ENCODE peak calls at places on chromosomes 6 and 20, in ten cellular contexts. One of them, this sample, is unnamed. For H3K27me3, the result is how much of the 10 kb centered on the place peaks cover.

GRCh38 chr6:170292778-170293164 is 1.9 kb upstream of the DLL1 start:
- DNase-seq in lung: no peak
- DNase-seq in CD4-positive, alpha-beta memory T cell: no peak
- DNase-seq in AG04450: no peak
- DNase-seq in tibial nerve: no peak
- DNase-seq in CD8-positive, alpha-beta T cell: no peak
- DNase-seq in CD4-positive, CD25-positive, alpha-beta regulatory T cell: peak
- DNase-seq in PC-9: no peak
- DNase-seq in GM23338: no peak
- DNase-seq in mammary epithelial cell: no peak
- DNase-seq in this sample: no peak

GRCh38 chr6:113381957-113382356 is 475.2 kb upstream of the MARCKS start:
- DNase-seq in lung: no peak
- DNase-seq in CD4-positive, alpha-beta memory T cell: no peak
- DNase-seq in AG04450: no peak
- DNase-seq in tibial nerve: no peak
- DNase-seq in CD8-positive, alpha-beta T cell: no peak
- DNase-seq in CD4-positive, CD25-positive, alpha-beta regulatory T cell: no peak
- DNase-seq in PC-9: no peak
- DNase-seq in GM23338: peak
- DNase-seq in mammary epithelial cell: no peak
- DNase-seq in this sample: no peak

GRCh38 chr20:845226-845868 is 11.8 kb downstream of the FAM110A start:
- DNase-seq in lung: no peak
- DNase-seq in CD4-positive, alpha-beta memory T cell: no peak
- DNase-seq in AG04450: no peak
- DNase-seq in tibial nerve: no peak
- DNase-seq in CD8-positive, alpha-beta T cell: peak
- DNase-seq in CD4-positive, CD25-positive, alpha-beta regulatory T cell: no peak
- DNase-seq in PC-9: no peak
- DNase-seq in GM23338: peak
- DNase-seq in mammary epithelial cell: no peak
- DNase-seq in this sample: peak

GRCh38 chr6:36984581-36985383 is 1.2 kb downstream of the MTCH1 start:
- DNase-seq in lung: peak
- DNase-seq in CD4-positive, alpha-beta memory T cell: peak
- DNase-seq in AG04450: peak
- DNase-seq in tibial nerve: no peak
- DNase-seq in CD8-positive, alpha-beta T cell: no peak
- DNase-seq in CD4-positive, CD25-positive, alpha-beta regulatory T cell: peak
- DNase-seq in PC-9: peak
- DNase-seq in GM23338: peak
- DNase-seq in mammary epithelial cell: peak
- DNase-seq in this sample: peak

GRCh38 chr20:13263451-13263850 is 42.4 kb downstream of the ISM1 start:
- DNase-seq in lung: no peak
- DNase-seq in CD4-positive, alpha-beta memory T cell: no peak
- DNase-seq in AG04450: no peak
- DNase-seq in tibial nerve: no peak
- DNase-seq in CD8-positive, alpha-beta T cell: no peak
- DNase-seq in CD4-positive, CD25-positive, alpha-beta regulatory T cell: no peak
- DNase-seq in PC-9: no peak
- DNase-seq in GM23338: no peak
- DNase-seq in mammary epithelial cell: no peak
- DNase-seq in this sample: no peak

GRCh38 chr20:23126281-23127061 is 40.3 kb upstream of the CD93 start:
- DNase-seq in lung: no peak
- DNase-seq in CD4-positive, alpha-beta memory T cell: no peak
- DNase-seq in AG04450: no peak
- DNase-seq in tibial nerve: no peak
- DNase-seq in CD8-positive, alpha-beta T cell: no peak
- DNase-seq in CD4-positive, CD25-positive, alpha-beta regulatory T cell: no peak
- DNase-seq in PC-9: no peak
- DNase-seq in GM23338: no peak
- DNase-seq in mammary epithelial cell: no peak
- DNase-seq in this sample: no peak

GRCh38 chr20:6162239-6162638 is 39.4 kb upstream of the FERMT1 start:
- DNase-seq in lung: no peak
- DNase-seq in CD4-positive, alpha-beta memory T cell: no peak
- DNase-seq in AG04450: no peak
- DNase-seq in tibial nerve: peak
- DNase-seq in CD8-positive, alpha-beta T cell: no peak
- DNase-seq in CD4-positive, CD25-positive, alpha-beta regulatory T cell: no peak
- DNase-seq in PC-9: no peak
- DNase-seq in GM23338: no peak
- DNase-seq in mammary epithelial cell: no peak
- DNase-seq in this sample: no peak

GRCh38 chr6:36727491-36728021 is 29.9 kb downstream of the RAB44 start:
- DNase-seq in lung: no peak
- DNase-seq in CD4-positive, alpha-beta memory T cell: no peak
- DNase-seq in AG04450: no peak
- DNase-seq in tibial nerve: no peak
- DNase-seq in CD8-positive, alpha-beta T cell: no peak
- DNase-seq in CD4-positive, CD25-positive, alpha-beta regulatory T cell: peak
- DNase-seq in PC-9: no peak
- DNase-seq in GM23338: no peak
- DNase-seq in mammary epithelial cell: peak
- DNase-seq in this sample: no peak

GRCh38 chr6:2977799-2978558 is 6.6 kb upstream of the SERPINB6 start:
- DNase-seq in lung: no peak
- DNase-seq in CD4-positive, alpha-beta memory T cell: no peak
- DNase-seq in AG04450: no peak
- DNase-seq in tibial nerve: no peak
- DNase-seq in CD8-positive, alpha-beta T cell: no peak
- DNase-seq in CD4-positive, CD25-positive, alpha-beta regulatory T cell: no peak
- DNase-seq in PC-9: no peak
- DNase-seq in GM23338: no peak
- DNase-seq in mammary epithelial cell: no peak
- DNase-seq in this sample: no peak

GRCh38 chr6:2977290-2977689 is 5.9 kb upstream of the SERPINB6 start:
- DNase-seq in lung: no peak
- DNase-seq in CD4-positive, alpha-beta memory T cell: no peak
- DNase-seq in AG04450: no peak
- DNase-seq in tibial nerve: no peak
- DNase-seq in CD8-positive, alpha-beta T cell: no peak
- DNase-seq in CD4-positive, CD25-positive, alpha-beta regulatory T cell: no peak
- DNase-seq in PC-9: no peak
- DNase-seq in GM23338: no peak
- DNase-seq in mammary epithelial cell: no peak
- DNase-seq in this sample: no peak

GRCh38 chr6:2976060-2976459 is 4.7 kb upstream of the SERPINB6 start:
- DNase-seq in lung: no peak
- DNase-seq in CD4-positive, alpha-beta memory T cell: no peak
- DNase-seq in AG04450: no peak
- DNase-seq in tibial nerve: no peak
- DNase-seq in CD8-positive, alpha-beta T cell: no peak
- DNase-seq in CD4-positive, CD25-positive, alpha-beta regulatory T cell: no peak
- DNase-seq in PC-9: no peak
- DNase-seq in GM23338: no peak
- DNase-seq in mammary epithelial cell: no peak
- DNase-seq in this sample: no peak

GRCh38 chr6:2978923-2979322 is 7.6 kb upstream of the SERPINB6 start:
- DNase-seq in lung: no peak
- DNase-seq in CD4-positive, alpha-beta memory T cell: no peak
- DNase-seq in AG04450: no peak
- DNase-seq in tibial nerve: no peak
- DNase-seq in CD8-positive, alpha-beta T cell: no peak
- DNase-seq in CD4-positive, CD25-positive, alpha-beta regulatory T cell: no peak
- DNase-seq in PC-9: no peak
- DNase-seq in GM23338: no peak
- DNase-seq in mammary epithelial cell: no peak
- DNase-seq in this sample: no peak

DNA sequence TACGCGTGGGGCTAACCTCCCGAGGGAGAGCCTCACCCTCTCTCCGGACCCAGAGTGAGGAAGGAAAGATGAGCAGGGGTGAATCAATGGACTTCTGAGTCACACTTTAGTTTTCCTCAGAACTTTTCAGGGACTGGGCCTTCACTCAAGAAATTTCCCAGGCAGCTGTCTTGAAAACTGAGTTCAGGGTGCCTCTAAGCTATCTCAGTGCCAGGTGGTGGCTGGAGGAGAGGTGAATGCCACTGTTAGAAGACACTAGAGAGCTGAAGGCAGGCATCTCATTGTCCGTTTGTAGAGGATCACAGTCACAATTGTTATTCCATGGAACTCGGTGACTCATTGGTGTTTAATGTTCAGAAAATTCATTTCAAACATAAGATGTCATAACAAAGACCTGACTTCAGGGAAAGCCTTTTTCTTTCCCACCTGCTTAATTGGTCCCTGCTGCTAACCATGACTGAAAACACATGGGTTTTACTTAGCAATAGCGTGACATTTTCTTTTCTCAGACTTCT is 5.3 kb upstream of the SERPINB6 start:
- DNase-seq in lung: no peak
- DNase-seq in CD4-positive, alpha-beta memory T cell: no peak
- DNase-seq in AG04450: no peak
- DNase-seq in tibial nerve: no peak
- DNase-seq in CD8-positive, alpha-beta T cell: no peak
- DNase-seq in CD4-positive, CD25-positive, alpha-beta regulatory T cell: no peak
- DNase-seq in PC-9: no peak
- DNase-seq in GM23338: no peak
- DNase-seq in mammary epithelial cell: peak
- DNase-seq in this sample: no peak
- H3K27ac ChIP-seq in lung: no peak
- H3K27ac ChIP-seq in CD4-positive, alpha-beta memory T cell: no peak
- H3K27ac ChIP-seq in AG04450: peak
- H3K27ac ChIP-seq in tibial nerve: no peak
- H3K27ac ChIP-seq in CD8-positive, alpha-beta T cell: no peak
- H3K27ac ChIP-seq in CD4-positive, CD25-positive, alpha-beta regulatory T cell: no peak
- H3K27ac ChIP-seq in PC-9: peak
- H3K27ac ChIP-seq in GM23338: no peak
- H3K27ac ChIP-seq in mammary epithelial cell: peak
- H3K27ac ChIP-seq in this sample: no peak

DNA sequence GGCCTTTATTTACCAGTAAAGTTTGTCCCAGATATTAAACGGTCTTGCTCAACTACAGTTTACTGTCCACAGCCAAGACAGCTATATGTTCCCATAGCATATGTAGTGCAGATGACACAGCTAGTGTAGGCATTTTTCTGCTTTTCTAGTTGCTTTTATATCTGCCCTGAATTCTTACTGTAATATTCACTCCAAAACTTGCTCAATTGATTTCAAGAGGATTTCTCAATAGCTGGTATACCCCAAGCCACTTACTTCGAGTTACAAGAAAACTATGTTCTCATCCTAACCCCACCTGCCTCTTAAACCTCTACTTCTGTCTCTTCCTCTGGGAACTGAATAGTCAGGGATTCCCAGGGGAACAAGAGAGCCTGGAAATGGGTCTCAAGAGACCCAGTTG is 18.9 kb upstream of the ROS1 start:
- DNase-seq in lung: no peak
- DNase-seq in CD4-positive, alpha-beta memory T cell: no peak
- DNase-seq in AG04450: no peak
- DNase-seq in tibial nerve: no peak
- DNase-seq in CD8-positive, alpha-beta T cell: no peak
- DNase-seq in CD4-positive, CD25-positive, alpha-beta regulatory T cell: no peak
- DNase-seq in PC-9: no peak
- DNase-seq in GM23338: no peak
- DNase-seq in mammary epithelial cell: peak
- DNase-seq in this sample: no peak
- H3K27me3 ChIP-seq in lung: under half
- H3K27me3 ChIP-seq in CD4-positive, alpha-beta memory T cell: under half
- H3K27me3 ChIP-seq in AG04450: under half
- H3K27me3 ChIP-seq in tibial nerve: under half
- H3K27me3 ChIP-seq in CD8-positive, alpha-beta T cell: under half
- H3K27me3 ChIP-seq in CD4-positive, CD25-positive, alpha-beta regulatory T cell: under half
- H3K27me3 ChIP-seq in PC-9: under half
- H3K27me3 ChIP-seq in GM23338: under half
- H3K27me3 ChIP-seq in mammary epithelial cell: under half
- H3K27me3 ChIP-seq in this sample: under half

DNA sequence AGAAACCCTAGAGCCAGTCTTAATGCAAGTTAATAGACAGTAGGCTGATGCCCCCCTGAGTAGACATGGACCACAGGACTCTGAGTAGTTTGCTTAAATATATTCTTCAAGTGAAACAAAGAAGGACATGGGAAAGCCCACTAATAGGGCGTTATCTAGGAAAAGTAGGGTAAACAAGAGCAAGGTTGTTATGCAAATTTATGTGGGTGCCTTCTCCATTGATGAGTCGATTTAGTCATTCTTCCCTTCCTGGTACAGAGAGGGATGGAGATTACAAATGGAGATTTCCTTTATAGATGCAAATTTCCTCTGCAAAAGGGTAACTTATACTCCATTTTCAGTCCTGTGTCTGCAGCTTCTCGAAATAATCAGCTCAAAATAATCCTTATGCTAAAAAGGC is 262.0 kb downstream of the CD83 start:
- DNase-seq in lung: no peak
- DNase-seq in CD4-positive, alpha-beta memory T cell: no peak
- DNase-seq in AG04450: no peak
- DNase-seq in tibial nerve: no peak
- DNase-seq in CD8-positive, alpha-beta T cell: no peak
- DNase-seq in CD4-positive, CD25-positive, alpha-beta regulatory T cell: no peak
- DNase-seq in PC-9: no peak
- DNase-seq in GM23338: peak
- DNase-seq in mammary epithelial cell: no peak
- DNase-seq in this sample: no peak
- H3K4me3 ChIP-seq in lung: no peak
- H3K4me3 ChIP-seq in CD4-positive, alpha-beta memory T cell: no peak
- H3K4me3 ChIP-seq in AG04450: no peak
- H3K4me3 ChIP-seq in tibial nerve: no peak
- H3K4me3 ChIP-seq in CD8-positive, alpha-beta T cell: no peak
- H3K4me3 ChIP-seq in CD4-positive, CD25-positive, alpha-beta regulatory T cell: no peak
- H3K4me3 ChIP-seq in PC-9: no peak
- H3K4me3 ChIP-seq in GM23338: peak
- H3K4me3 ChIP-seq in mammary epithelial cell: no peak
- H3K4me3 ChIP-seq in this sample: no peak

GRCh38 chr6:149235130-149235561 is 82.4 kb upstream of the TAB2 start:
- DNase-seq in lung: peak
- DNase-seq in CD4-positive, alpha-beta memory T cell: no peak
- DNase-seq in AG04450: no peak
- DNase-seq in tibial nerve: no peak
- DNase-seq in CD8-positive, alpha-beta T cell: no peak
- DNase-seq in CD4-positive, CD25-positive, alpha-beta regulatory T cell: no peak
- DNase-seq in PC-9: peak
- DNase-seq in GM23338: no peak
- DNase-seq in mammary epithelial cell: peak
- DNase-seq in this sample: no peak

GRCh38 chr6:149236584-149236983 is 80.9 kb upstream of the TAB2 start:
- DNase-seq in lung: no peak
- DNase-seq in CD4-positive, alpha-beta memory T cell: no peak
- DNase-seq in AG04450: no peak
- DNase-seq in tibial nerve: no peak
- DNase-seq in CD8-positive, alpha-beta T cell: no peak
- DNase-seq in CD4-positive, CD25-positive, alpha-beta regulatory T cell: no peak
- DNase-seq in PC-9: no peak
- DNase-seq in GM23338: no peak
- DNase-seq in mammary epithelial cell: no peak
- DNase-seq in this sample: no peak

GRCh38 chr6:149233056-149233715 is 84.3 kb upstream of the TAB2 start:
- DNase-seq in lung: no peak
- DNase-seq in CD4-positive, alpha-beta memory T cell: peak
- DNase-seq in AG04450: peak
- DNase-seq in tibial nerve: no peak
- DNase-seq in CD8-positive, alpha-beta T cell: peak
- DNase-seq in CD4-positive, CD25-positive, alpha-beta regulatory T cell: peak
- DNase-seq in PC-9: peak
- DNase-seq in GM23338: no peak
- DNase-seq in mammary epithelial cell: peak
- DNase-seq in this sample: peak

GRCh38 chr6:149231786-149232185 is 85.7 kb upstream of the TAB2 start:
- DNase-seq in lung: no peak
- DNase-seq in CD4-positive, alpha-beta memory T cell: no peak
- DNase-seq in AG04450: no peak
- DNase-seq in tibial nerve: no peak
- DNase-seq in CD8-positive, alpha-beta T cell: no peak
- DNase-seq in CD4-positive, CD25-positive, alpha-beta regulatory T cell: no peak
- DNase-seq in PC-9: no peak
- DNase-seq in GM23338: no peak
- DNase-seq in mammary epithelial cell: no peak
- DNase-seq in this sample: no peak

DNA sequence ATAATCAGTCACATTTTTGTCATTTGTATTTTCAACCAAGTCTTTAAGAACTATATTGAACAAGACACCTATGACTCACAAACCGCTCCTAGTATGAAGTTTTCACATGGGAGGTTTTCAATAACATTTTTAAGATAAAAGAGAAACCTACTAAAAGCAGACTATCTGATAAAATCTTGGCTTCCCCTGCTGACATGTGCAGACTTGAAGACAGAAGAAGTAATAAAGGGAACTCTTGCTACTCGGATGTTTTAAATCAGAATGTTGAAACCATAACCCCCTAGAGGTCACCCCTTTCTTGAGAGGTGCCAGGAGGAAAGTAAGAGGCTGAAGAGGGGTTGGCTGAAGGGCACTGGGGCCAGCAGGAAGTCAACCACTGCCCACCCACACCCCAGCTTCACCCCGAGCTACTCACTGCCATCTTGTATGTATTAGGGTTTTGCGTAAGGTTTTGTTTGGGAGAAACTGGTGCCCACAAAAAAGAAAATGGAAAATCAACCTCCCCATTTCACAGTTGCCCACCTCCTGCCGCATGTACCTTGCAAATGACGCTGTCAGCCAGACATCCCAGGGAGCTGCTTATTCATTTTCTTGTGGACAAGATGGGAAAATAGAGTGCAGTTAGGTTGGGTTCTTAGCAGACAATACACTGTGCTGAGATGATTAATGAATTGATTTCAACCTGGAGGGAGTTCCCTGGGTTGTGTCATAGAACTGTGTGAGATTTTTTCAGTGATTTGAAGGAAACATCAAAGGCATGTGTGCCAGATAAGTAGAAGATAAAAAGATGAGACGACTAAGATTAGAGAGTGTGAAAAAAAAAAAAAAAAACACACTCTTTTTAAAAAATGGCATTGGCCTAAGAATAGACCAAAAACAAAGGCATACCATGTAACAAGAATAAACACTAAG is 83.2 kb upstream of the TAB2 start:
- DNase-seq in lung: no peak
- DNase-seq in CD4-positive, alpha-beta memory T cell: peak
- DNase-seq in AG04450: no peak
- DNase-seq in tibial nerve: no peak
- DNase-seq in CD8-positive, alpha-beta T cell: peak
- DNase-seq in CD4-positive, CD25-positive, alpha-beta regulatory T cell: peak
- DNase-seq in PC-9: peak
- DNase-seq in GM23338: no peak
- DNase-seq in mammary epithelial cell: peak
- DNase-seq in this sample: peak
- H3K27ac ChIP-seq in lung: no peak
- H3K27ac ChIP-seq in CD4-positive, alpha-beta memory T cell: peak
- H3K27ac ChIP-seq in AG04450: no peak
- H3K27ac ChIP-seq in tibial nerve: peak
- H3K27ac ChIP-seq in CD8-positive, alpha-beta T cell: peak
- H3K27ac ChIP-seq in CD4-positive, CD25-positive, alpha-beta regulatory T cell: peak
- H3K27ac ChIP-seq in PC-9: peak
- H3K27ac ChIP-seq in GM23338: no peak
- H3K27ac ChIP-seq in mammary epithelial cell: peak
- H3K27ac ChIP-seq in this sample: peak

This sample was measured in CD8-positive, alpha-beta memory T cell.